ENCODE peak calls at places on chromosomes 5 and 9, in four cellular contexts. Z is WTC11, J is Caco-2, T is ovary. V is an unnamed sample.

GRCh38 chr9:80437825-80438224 is 866.1 kb downstream of the TLE4 start:
- DNase-seq in Z (no peak), J (no peak), T (no peak), V (no peak)

GRCh38 chr5:34867660-34868059 is 28.7 kb downstream of the TTC23L start:
- DNase-seq in Z (no peak), J (no peak), T (no peak), V (no peak)

GRCh38 chr5:86971034-86971511 is 296.6 kb upstream of the RASA1 start:
- DNase-seq in Z (no peak), J (peak), T (no peak), V (no peak)

GRCh38 chr5:142314129-142314528 is 10.7 kb downstream of the SPRY4 start:
- DNase-seq in Z (no peak), J (no peak), T (no peak), V (no peak)

GRCh38 chr5:178627259-178627598 is 379 bp upstream of the CLK4 start:
- DNase-seq in Z (no peak), J (no peak), T (no peak), V (no peak)

GRCh38 chr9:22158983-22159382 is 149.9 kb upstream of the CDKN2B start:
- DNase-seq in Z (no peak), J (no peak), T (peak), V (no peak)

GRCh38 chr9:17761984-17762676 is 183.3 kb downstream of the SH3GL2 start:
- DNase-seq in Z (no peak), J (no peak), T (no peak), V (no peak)

GRCh38 chr5:39466804-39467203 is 42.0 kb upstream of the DAB2 start:
- DNase-seq in Z (no peak), J (no peak), T (no peak), V (no peak)

GRCh38 chr5:53972314-53972713 is 338.1 kb downstream of the ARL15 start:
- DNase-seq in Z (no peak), J (no peak), T (no peak), V (no peak)

GRCh38 chr5:19125956-19126713 is 861.9 kb downstream of the CDH18 start:
- DNase-seq in Z (no peak), J (no peak), T (no peak), V (no peak)

GRCh38 chr5:73673161-73673591 is 47.2 kb downstream of the ARHGEF28 start:
- DNase-seq in Z (no peak), J (peak), T (no peak), V (no peak)

GRCh38 chr5:29169851-29170250 is 2023.6 kb upstream of the CDH6 start:
- DNase-seq in Z (no peak), J (no peak), T (no peak), V (no peak)

GRCh38 chr9:99345936-99346335 is 123.9 kb downstream of the SEC61B start:
- DNase-seq in Z (no peak), J (no peak), T (no peak), V (no peak)

GRCh38 chr5:65263291-65263690 is 218.4 kb downstream of the ADAMTS6 start:
- DNase-seq in Z (no peak), J (no peak), T (no peak), V (no peak)

GRCh38 chr5:34674226-34674625 is 18.1 kb downstream of the RAI14 start:
- DNase-seq in Z (no peak), J (no peak), T (no peak), V (peak)

GRCh38 chr9:27308691-27309390 is 11.9 kb upstream of the EQTN start:
- DNase-seq in Z (peak), J (no peak), T (no peak), V (no peak)

GRCh38 chr5:107526-107925 is 15.6 kb downstream of the PLEKHG4B start:
- DNase-seq in Z (no peak), J (no peak), T (no peak), V (no peak)

GRCh38 chr5:107464876-107465275 is 205.9 kb downstream of the EFNA5 start:
- DNase-seq in Z (no peak), J (no peak), T (no peak), V (no peak)

DNA sequence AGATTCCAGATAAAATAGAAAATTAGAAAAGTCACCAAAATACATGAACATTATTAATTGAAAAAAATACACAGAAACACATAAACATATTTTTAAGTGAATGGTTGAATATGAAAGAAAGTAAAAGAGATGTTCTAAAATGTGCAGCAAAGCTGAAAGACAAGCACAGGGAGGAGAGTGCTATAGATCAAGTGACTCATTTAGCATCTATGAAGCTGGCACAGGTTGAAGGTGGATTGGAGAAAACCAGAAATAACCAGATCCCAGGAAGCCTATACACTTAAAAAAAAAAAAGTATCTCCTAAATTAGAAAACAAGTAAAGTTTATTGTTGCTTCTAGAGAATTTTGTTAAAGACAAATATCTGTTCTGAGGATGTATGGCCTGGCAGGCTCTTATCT is 338.9 kb downstream of the CDH12 start:
- DNase-seq in Z (no peak), J (no peak), T (no peak), V (no peak)
- TF ChIP-seq CTCF in Z (no peak), J (no peak), T (no peak), V (no peak)

GRCh38 chr5:36459191-36460135 is 146.9 kb upstream of the SLC1A3 start:
- DNase-seq in Z (no peak), J (no peak), T (no peak), V (no peak)
- TF ChIP-seq CTCF in Z (peak), J (peak), T (no peak), V (no peak)

GRCh38 chr5:93281980-93282772 is 298.8 kb downstream of the NR2F1-AS1 start:
- DNase-seq in Z (no peak), J (no peak), T (no peak), V (no peak)
- TF ChIP-seq CTCF in Z (no peak), J (no peak), T (no peak), V (no peak)

DNA sequence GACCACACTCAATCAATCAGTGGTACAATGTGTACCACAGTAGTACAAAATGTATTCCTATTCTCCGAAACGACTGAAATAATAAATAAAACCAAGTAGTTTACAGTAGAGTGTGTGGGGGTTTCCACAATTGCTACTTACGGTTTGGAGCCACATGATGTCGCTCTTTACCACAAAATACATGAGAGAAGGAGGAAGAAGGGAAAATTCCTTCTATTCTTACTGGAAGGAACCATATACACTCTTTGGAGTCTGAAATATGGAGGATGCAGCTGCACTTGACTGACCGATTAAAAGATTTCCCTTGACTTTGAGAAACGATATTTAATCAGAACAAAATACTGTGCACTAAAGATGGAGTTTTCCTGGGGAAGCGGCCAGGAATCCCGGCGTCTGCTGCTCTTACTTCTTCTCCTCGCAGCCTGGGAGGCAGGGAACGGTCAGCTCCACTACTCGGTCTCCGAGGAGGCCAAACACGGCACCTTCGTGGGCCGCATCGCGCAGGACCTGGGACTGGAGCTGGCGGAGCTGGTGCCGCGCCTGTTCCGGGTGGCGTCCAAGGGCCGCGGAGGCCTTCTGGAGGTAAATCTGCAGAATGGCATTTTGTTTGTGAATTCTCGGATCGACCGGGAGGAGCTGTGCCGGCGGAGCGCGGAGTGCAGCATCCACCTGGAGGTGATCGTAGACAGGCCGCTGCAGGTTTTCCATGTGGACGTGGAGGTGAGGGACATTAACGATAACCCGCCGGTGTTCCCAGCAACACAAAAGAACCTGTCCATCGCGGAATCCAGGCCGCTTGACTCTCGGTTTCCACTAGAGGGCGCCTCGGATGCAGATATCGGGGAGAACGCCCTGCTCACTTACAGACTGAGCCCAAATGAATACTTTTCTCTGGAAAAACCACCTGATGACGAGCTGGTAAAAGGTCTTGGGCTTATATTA is at the start of gene PCDHA4:
- DNase-seq in Z (peak), J (peak), T (peak), V (no peak)
- TF ChIP-seq CTCF in Z (peak), J (peak), T (no peak), V (no peak)

GRCh38 chr5:173970878-173971650 is 17.9 kb upstream of the C5orf47 start:
- DNase-seq in Z (no peak), J (no peak), T (no peak), V (no peak)
- TF ChIP-seq CTCF in Z (no peak), J (no peak), T (no peak), V (peak)

GRCh38 chr9:11045589-11045988 is 432.8 kb upstream of the PTPRD start:
- DNase-seq in Z (no peak), J (no peak), T (no peak), V (no peak)
- TF ChIP-seq CTCF in Z (no peak), J (no peak), T (no peak), V (no peak)

GRCh38 chr5:56814963-56815656 is at the start of gene MAP3K1:
- DNase-seq in Z (peak), J (peak), T (peak), V (no peak)
- TF ChIP-seq CTCF in Z (no peak), J (no peak), T (no peak), V (no peak)

DNA sequence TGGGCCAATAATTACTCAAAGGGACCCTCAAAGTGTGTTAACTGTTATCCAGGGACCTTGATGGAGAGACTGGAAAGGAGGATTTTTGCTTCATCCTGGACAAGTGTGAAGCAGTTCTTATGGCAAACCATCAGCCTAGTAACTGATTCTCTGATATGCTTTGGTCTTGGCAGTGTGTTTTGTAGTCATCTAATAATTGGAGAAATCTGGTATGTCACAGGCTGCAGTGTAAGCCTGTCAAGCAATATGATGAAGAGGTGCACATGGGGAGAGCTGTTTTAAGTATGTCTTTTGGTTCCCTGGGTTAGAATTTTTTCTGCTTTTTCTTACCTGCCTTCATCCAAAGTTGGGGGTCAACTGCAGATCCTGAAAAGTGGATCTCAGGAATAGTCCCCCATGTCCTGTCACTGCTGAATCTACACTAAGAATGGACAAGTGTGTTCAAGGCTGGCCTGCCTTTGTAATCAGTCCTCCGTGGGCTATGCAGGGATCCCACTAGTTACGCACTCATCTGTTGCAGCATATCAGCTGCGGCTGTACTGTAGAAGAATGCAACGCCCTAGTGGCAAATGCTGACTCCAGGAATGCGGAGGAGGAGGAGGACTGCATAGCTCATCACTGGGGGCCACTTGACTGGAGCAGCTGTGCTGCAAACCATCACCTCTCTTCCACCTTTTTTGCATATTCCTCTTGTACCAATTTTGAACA is 1.9 kb downstream of the SPTAN1 start:
- DNase-seq in Z (peak), J (peak), T (peak), V (no peak)
- TF ChIP-seq CTCF in Z (no peak), J (no peak), T (no peak), V (no peak)

DNA sequence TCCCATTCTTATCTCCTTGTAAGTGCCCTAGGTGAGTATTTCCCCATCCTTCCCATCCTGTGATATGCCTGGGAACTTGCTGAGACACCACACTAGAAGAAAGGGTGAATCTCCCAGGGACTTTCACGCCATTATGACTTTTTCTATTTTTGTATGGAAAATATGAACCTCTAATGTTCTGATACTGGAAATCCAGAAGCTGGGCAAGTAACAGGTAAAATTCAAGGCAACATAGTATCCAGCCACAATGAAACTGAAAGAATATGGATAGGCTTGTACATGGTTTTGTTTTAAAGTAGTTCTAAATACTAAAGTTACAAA is 193.0 kb upstream of the NR3C1 start:
- DNase-seq in Z (no peak), J (no peak), T (no peak), V (no peak)
- TF ChIP-seq CTCF in Z (no peak), J (no peak), T (no peak), V (no peak)

V was measured in ascending aorta.